ENCODE peak calls at places on chromosomes 12 and 14, in eight cellular contexts. T is Peyer's patch, G is left ventricle myocardium inferior, R is heart left ventricle, A is psoas muscle, K is mucosa of descending colon, U is adrenal gland, B is A549. Y is an unnamed sample. For H3K4me1, the result is how much of the 10 kb centered on the place peaks cover.

GRCh38 chr12:67650528-67651379 is 2.2 kb downstream of the DYRK2 start:
- DNase-seq in U (no peak), G (no peak), R (no peak), A (no peak), T (no peak), K (peak), B (no peak), Y (peak)

GRCh38 chr12:2244013-2244861 is 191.4 kb downstream of the CACNA1C start:
- DNase-seq in G (no peak), K (no peak), U (peak), B (no peak), A (no peak), R (peak), T (no peak), Y (peak)

GRCh38 chr12:78293039-78293686 is 462.5 kb downstream of the NAV3 start:
- DNase-seq in B (peak), A (no peak), T (peak), U (no peak), R (no peak), K (no peak), G (no peak), Y (no peak)

GRCh38 chr12:132711169-132711843 is 664 bp downstream of the PGAM5 start:
- DNase-seq in B (no peak), G (no peak), R (no peak), T (no peak), A (no peak), K (no peak), U (no peak), Y (no peak)

GRCh38 chr12:10701226-10701681 is 21.9 kb downstream of the YBX3 start:
- DNase-seq in K (no peak), T (no peak), R (no peak), G (no peak), A (no peak), U (no peak), B (no peak), Y (no peak)

GRCh38 chr12:111363578-111363977 is 5.3 kb downstream of the PHETA1 start:
- DNase-seq in A (no peak), B (peak), T (no peak), U (peak), K (no peak), G (no peak), R (no peak), Y (no peak)

GRCh38 chr14:22313172-22313801 is 275.7 kb downstream of the DAD1 start:
- DNase-seq in U (no peak), B (no peak), K (no peak), R (no peak), A (no peak), G (no peak), T (no peak), Y (no peak)

GRCh38 chr14:101636081-101636560 is 74.8 kb downstream of the DIO3 start:
- DNase-seq in K (no peak), B (no peak), A (no peak), T (no peak), U (no peak), G (no peak), R (no peak), Y (no peak)

GRCh38 chr14:41623737-41624136 is 17.1 kb downstream of the LRFN5 start:
- DNase-seq in R (no peak), A (no peak), T (no peak), G (no peak), K (no peak), U (no peak), B (no peak), Y (no peak)

GRCh38 chr12:110754101-110754793 is 11.6 kb upstream of the PPP1CC start:
- DNase-seq in K (no peak), B (no peak), U (no peak), G (peak), R (peak), A (peak), T (no peak), Y (no peak)

GRCh38 chr14:55241673-55242072 is 29.5 kb upstream of the FBXO34 start:
- DNase-seq in G (no peak), U (no peak), T (no peak), K (no peak), A (no peak), R (no peak), B (no peak), Y (no peak)

GRCh38 chr14:99183311-99183710 is 88.7 kb downstream of the BCL11B start:
- DNase-seq in R (no peak), A (no peak), T (no peak), U (no peak), B (no peak), K (no peak), G (no peak), Y (no peak)

GRCh38 chr12:24487606-24488005 is 461.3 kb downstream of the BCAT1 start:
- DNase-seq in K (no peak), R (no peak), U (no peak), T (no peak), G (no peak), B (no peak), A (no peak), Y (no peak)

GRCh38 chr12:112473056-112473455 is 54.3 kb downstream of the PTPN11 start:
- DNase-seq in T (no peak), K (no peak), R (no peak), U (no peak), G (no peak), A (no peak), B (peak), Y (peak)

GRCh38 chr12:27164330-27165045 is 79.6 kb upstream of the STK38L start:
- DNase-seq in K (no peak), R (no peak), A (no peak), G (no peak), T (no peak), U (no peak), B (no peak), Y (no peak)

GRCh38 chr14:81219821-81220487 is 805 bp downstream of the GTF2A1 start:
- DNase-seq in B (peak), A (peak), K (peak), U (peak), G (peak), T (peak), R (peak), Y (peak)
- H3K4me1 ChIP-seq in B (under half), A (under half), K (under half), U (under half), G (under half), T (under half), R (under half), Y (under half)

GRCh38 chr12:89351489-89352241 is 636 bp downstream of the DUSP6 start:
- DNase-seq in K (peak), G (peak), U (peak), T (peak), A (peak), B (peak), R (peak), Y (peak)

GRCh38 chr12:89349814-89350213 is 2.5 kb downstream of the DUSP6 start:
- DNase-seq in A (peak), R (peak), G (no peak), B (no peak), T (no peak), U (peak), K (no peak), Y (peak)

GRCh38 chr12:89352242-89352491 is 134 bp downstream of the DUSP6 start:
- DNase-seq in T (no peak), B (no peak), U (no peak), G (no peak), K (no peak), A (no peak), R (no peak), Y (no peak)

GRCh38 chr12:89350260-89350659 is 2.0 kb downstream of the DUSP6 start:
- DNase-seq in U (no peak), R (no peak), G (no peak), T (no peak), B (no peak), A (no peak), K (no peak), Y (no peak)

DNA sequence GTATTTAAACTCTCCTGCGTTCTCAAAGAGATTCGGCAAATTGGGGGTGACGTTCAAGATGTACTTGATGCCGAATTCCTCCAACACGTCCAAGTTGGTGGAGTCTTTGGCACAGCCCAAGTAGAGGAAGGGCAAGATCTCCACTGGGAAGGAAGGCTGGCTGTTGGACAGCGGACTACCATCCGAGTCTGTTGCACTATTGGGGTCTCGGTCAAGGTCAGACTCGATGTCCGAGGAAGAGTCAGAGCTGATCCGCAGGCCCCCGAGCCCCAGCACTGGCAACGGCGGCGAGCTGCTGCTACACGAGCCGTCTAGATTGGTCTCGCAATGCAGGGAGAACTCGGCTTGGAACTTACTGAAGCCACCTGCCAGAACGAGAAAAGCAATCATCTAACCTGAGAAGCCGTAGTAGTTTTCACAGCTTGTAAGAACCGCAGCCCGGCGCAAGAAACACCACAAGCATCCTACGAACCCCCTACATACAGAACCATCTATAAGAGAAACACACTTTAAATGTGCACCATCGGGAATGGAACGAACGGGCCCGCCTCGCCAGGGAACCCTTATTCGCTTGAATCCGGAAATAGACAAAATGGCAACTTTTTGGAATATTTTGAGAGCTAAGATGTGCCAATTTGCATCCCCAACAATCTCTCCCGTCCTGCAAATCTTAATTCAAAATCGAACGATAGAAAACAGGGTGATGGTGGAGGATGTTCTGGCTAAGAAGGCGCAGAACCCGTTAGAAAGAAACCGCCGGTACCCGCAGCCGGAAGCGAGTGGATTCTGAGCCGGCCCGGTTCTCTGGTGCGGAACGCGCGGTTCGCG is 1.4 kb downstream of the DUSP6 start:
- DNase-seq in T (peak), G (peak), A (peak), B (no peak), K (no peak), U (peak), R (no peak), Y (peak)
- H3K4me1 ChIP-seq in T (under half), G (half or more), A (under half), B (under half), K (under half), U (under half), R (under half), Y (under half)

GRCh38 chr12:124744659-124745467 is 118.8 kb downstream of the SCARB1 start:
- DNase-seq in R (no peak), K (no peak), A (no peak), G (no peak), B (peak), T (no peak), U (no peak), Y (peak)
- H3K4me1 ChIP-seq in R (under half), K (under half), A (under half), G (under half), B (half or more), T (under half), U (under half), Y (under half)

DNA sequence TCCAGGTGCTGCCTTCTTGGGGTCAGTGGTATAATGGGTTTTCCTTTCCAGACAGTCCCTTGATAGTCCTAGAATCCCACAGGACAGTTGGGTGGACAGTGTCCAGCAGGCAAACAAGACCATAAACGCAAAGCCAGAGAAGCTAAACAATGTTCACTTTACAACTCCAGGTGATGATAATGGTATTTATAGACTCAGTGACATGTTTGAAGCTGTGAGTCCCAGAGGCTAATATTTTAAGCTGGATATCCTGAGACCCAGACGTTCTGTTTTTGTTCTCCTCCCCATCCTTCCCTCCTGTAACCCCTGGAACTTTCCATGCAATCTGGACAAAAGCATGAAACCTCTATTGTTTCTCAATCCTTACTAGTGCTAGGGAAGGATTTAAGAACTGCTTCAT is 121.0 kb downstream of the ZFP36L1 start:
- DNase-seq in K (no peak), U (no peak), R (no peak), G (no peak), A (no peak), T (no peak), B (no peak), Y (no peak)
- H3K4me1 ChIP-seq in K (under half), U (under half), R (half or more), G (half or more), A (under half), T (under half), B (under half), Y (under half)

GRCh38 chr12:104535383-104535782 is 78.6 kb downstream of the CHST11 start:
- DNase-seq in K (no peak), A (no peak), R (no peak), U (no peak), B (no peak), T (no peak), G (no peak), Y (no peak)
- H3K4me1 ChIP-seq in K (under half), A (under half), R (under half), U (under half), B (under half), T (under half), G (under half), Y (under half)

GRCh38 chr14:52835122-52835903 is 43.9 kb upstream of the GNPNAT1 start:
- DNase-seq in T (no peak), K (no peak), R (no peak), G (no peak), A (peak), B (peak), U (no peak), Y (peak)
- H3K4me1 ChIP-seq in T (under half), K (under half), R (under half), G (under half), A (under half), B (under half), U (under half), Y (under half)

DNA sequence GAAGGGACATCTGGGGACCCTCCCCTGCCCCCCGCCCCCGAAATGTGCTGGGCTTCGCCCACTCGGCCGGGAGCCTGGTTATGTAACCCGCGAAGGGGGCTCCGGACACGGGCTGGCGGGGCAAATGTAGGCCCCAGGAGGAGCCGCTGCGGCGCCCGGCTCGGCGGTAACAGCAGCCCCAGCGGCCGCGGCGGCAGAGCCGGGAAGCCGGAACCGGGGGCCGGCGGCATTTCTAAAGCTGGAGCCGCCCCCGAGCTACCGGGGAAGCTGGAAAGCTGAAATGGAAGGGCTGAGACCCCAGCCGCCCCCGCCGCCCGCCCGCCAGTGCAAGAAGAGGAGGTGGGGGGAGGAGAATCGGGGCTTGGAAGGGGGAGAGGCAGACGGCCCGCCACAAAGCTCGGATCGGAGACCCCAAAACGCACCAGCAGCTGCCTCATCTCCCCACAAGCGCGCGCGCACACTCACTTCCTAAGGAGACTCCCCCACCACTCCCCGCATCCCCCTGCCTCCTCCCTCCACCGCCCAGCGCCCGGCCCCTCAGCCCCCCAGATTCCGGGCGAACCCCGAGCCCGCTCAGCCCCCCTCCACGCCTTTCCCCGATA is 1.5 kb downstream of the KDM2B start:
- DNase-seq in U (peak), R (peak), K (peak), T (peak), A (peak), G (peak), B (no peak), Y (peak)
- H3K4me1 ChIP-seq in U (half or more), R (half or more), K (under half), T (under half), A (under half), G (half or more), B (under half), Y (under half)

GRCh38 chr12:54004841-54005530 is 3.8 kb upstream of the HOXC8 start:
- DNase-seq in B (no peak), R (no peak), T (no peak), G (no peak), K (peak), U (no peak), A (no peak), Y (peak)
- H3K4me1 ChIP-seq in B (under half), R (under half), T (under half), G (under half), K (under half), U (under half), A (under half), Y (under half)

DNA sequence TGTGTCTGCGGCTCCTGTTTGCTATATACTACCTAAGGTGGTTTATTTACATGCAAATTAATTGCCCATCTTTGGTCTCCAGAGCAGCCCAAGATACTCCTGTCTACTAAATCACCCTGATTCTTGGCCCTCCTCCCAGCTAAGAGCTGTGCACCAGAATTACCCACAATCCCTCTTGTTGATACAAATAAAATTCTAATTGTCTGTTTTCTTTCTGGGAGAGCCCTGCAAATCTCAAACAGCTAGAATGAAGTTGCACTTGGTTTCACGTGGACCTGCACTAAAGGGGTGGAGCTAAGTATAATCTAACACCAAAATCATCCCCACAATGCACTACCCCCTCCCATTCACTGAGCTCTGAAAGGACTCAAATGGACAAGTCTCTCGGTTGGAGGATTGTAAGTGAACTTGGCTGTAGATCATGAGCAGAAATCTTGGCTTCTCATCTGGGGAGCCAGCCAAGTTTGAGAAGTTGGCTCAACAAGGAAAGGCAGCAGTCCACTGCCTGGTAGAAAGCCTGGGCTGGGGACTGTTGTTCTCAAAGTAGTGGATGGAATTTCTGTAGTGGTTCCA is 6.6 kb downstream of the MAX start:
- DNase-seq in T (no peak), A (peak), K (no peak), R (peak), B (no peak), U (peak), G (peak), Y (no peak)
- H3K4me1 ChIP-seq in T (under half), A (half or more), K (under half), R (half or more), B (under half), U (half or more), G (half or more), Y (under half)